ENCODE peak calls at places on chromosomes 5 and 9, in five cellular contexts. Y, B, R, X and F are unnamed samples.

GRCh38 chr9:26856413-26857032 is 36.1 kb downstream of the CAAP1 start:
- DNase-seq in R (no peak), Y (no peak), X (no peak), B (peak), F (no peak)

GRCh38 chr5:68544656-68545565 is 329.4 kb downstream of the PIK3R1 start:
- DNase-seq in X (no peak), B (no peak), R (no peak), Y (no peak), F (no peak)

GRCh38 chr5:120017523-120017922 is 388.2 kb downstream of the FAM170A start:
- DNase-seq in R (no peak), X (no peak), B (no peak), Y (no peak), F (no peak)

GRCh38 chr5:135437796-135438560 is 9.2 kb downstream of the DCANP1 start:
- DNase-seq in B (no peak), Y (no peak), X (no peak), R (no peak), F (no peak)

GRCh38 chr5:125337222-125337768 is 590.9 kb upstream of the ZNF608 start:
- DNase-seq in B (no peak), X (no peak), Y (no peak), R (no peak), F (no peak)

GRCh38 chr9:34675048-34675714 is 12.7 kb upstream of the CCL27 start:
- DNase-seq in Y (peak), R (peak), B (peak), X (peak), F (peak)

GRCh38 chr9:78292716-78293497 is 4.0 kb upstream of the PSAT1 start:
- DNase-seq in R (no peak), Y (no peak), B (no peak), X (no peak), F (no peak)

GRCh38 chr9:127035948-127036347 is 86.5 kb downstream of the ANGPTL2 start:
- DNase-seq in X (no peak), Y (no peak), R (no peak), B (no peak), F (no peak)

GRCh38 chr9:137744632-137745183 is 125.9 kb downstream of the EHMT1 start:
- DNase-seq in R (no peak), X (no peak), Y (no peak), B (no peak), F (no peak)

GRCh38 chr5:115274584-115274983 is 11.9 kb upstream of the PGGT1B start:
- DNase-seq in R (no peak), Y (no peak), X (no peak), B (no peak), F (no peak)

GRCh38 chr9:77486968-77487367 is 161.2 kb downstream of the GNA14 start:
- DNase-seq in B (no peak), R (no peak), X (no peak), Y (no peak), F (no peak)

GRCh38 chr9:36862206-36863145 is 171.6 kb downstream of the PAX5 start:
- DNase-seq in X (no peak), R (no peak), B (peak), Y (no peak), F (no peak)

GRCh38 chr9:124353166-124353768 is 62.0 kb downstream of the PSMB7 start:
- DNase-seq in B (no peak), Y (no peak), X (no peak), R (no peak), F (no peak)